ENCODE peak calls at places on chromosomes 4 and X, in eight cellular contexts. E, B, O, V, Z, N, K and T are unnamed samples. For H3K4me1, the result is how much of the 10 kb centered on the place peaks cover.

GRCh38 chr4:141350122-141350904 is 129.6 kb downstream of the ZNF330 start:
- DNase-seq in K (no peak), V (peak), Z (no peak), B (no peak), O (no peak), N (no peak), E (no peak), T (no peak)

GRCh38 chr4:646460-646859 is 21.1 kb downstream of the PDE6B start:
- DNase-seq in O (no peak), K (no peak), N (no peak), V (no peak), B (no peak), Z (no peak), E (peak), T (no peak)

GRCh38 chr4:152220201-152220666 is 315.7 kb downstream of the FBXW7 start:
- DNase-seq in Z (no peak), K (no peak), E (no peak), V (no peak), N (no peak), O (no peak), B (no peak), T (no peak)

GRCh38 chr4:142091085-142091513 is 454.7 kb downstream of the IL15 start:
- DNase-seq in O (no peak), N (no peak), E (no peak), B (no peak), V (no peak), Z (peak), K (peak), T (no peak)

GRCh38 chr4:135192746-135193535 is 991.4 kb upstream of the PABPC4L start:
- DNase-seq in Z (no peak), K (no peak), N (no peak), V (no peak), E (no peak), O (no peak), B (no peak), T (no peak)

GRCh38 chr4:78704981-78705757 is 71.0 kb upstream of the BMP2K start:
- DNase-seq in K (no peak), N (no peak), B (no peak), V (no peak), E (no peak), Z (no peak), O (no peak), T (no peak)

GRCh38 chrX:129980043-129980442 is 2.4 kb upstream of the BCORL1 start:
- DNase-seq in N (no peak), O (peak), K (peak), V (no peak), E (peak), Z (no peak), B (no peak), T (peak)

GRCh38 chrX:29044802-29045201 is 457.6 kb downstream of the IL1RAPL1 start:
- DNase-seq in Z (no peak), B (no peak), V (no peak), O (no peak), E (no peak), N (no peak), K (no peak), T (no peak)

GRCh38 chr4:53929955-53930798 is 134.2 kb downstream of the CHIC2 start:
- DNase-seq in O (peak), Z (peak), V (peak), K (peak), B (peak), E (no peak), N (peak), T (peak)

GRCh38 chrX:40098264-40099045 is 697 bp upstream of the BCOR start:
- DNase-seq in E (peak), Z (no peak), K (no peak), B (peak), V (no peak), N (peak), O (peak), T (peak)

GRCh38 chr4:72895408-72895807 is 174.1 kb downstream of the COX18 start:
- DNase-seq in V (no peak), E (no peak), N (no peak), Z (no peak), O (no peak), B (peak), K (no peak), T (no peak)

GRCh38 chr4:147732516-147733193 is 767 bp downstream of the ARHGAP10 start:
- DNase-seq in E (no peak), Z (no peak), O (peak), V (peak), K (peak), B (peak), N (peak), T (no peak)

GRCh38 chr4:48049483-48049882 is 32.9 kb downstream of the NIPAL1 start:
- DNase-seq in K (no peak), N (no peak), V (no peak), Z (no peak), O (no peak), B (no peak), E (no peak), T (no peak)
- H3K4me1 ChIP-seq in K (under half), N (under half), V (under half), Z (under half), O (under half), B (under half), E (half or more), T (under half)

DNA sequence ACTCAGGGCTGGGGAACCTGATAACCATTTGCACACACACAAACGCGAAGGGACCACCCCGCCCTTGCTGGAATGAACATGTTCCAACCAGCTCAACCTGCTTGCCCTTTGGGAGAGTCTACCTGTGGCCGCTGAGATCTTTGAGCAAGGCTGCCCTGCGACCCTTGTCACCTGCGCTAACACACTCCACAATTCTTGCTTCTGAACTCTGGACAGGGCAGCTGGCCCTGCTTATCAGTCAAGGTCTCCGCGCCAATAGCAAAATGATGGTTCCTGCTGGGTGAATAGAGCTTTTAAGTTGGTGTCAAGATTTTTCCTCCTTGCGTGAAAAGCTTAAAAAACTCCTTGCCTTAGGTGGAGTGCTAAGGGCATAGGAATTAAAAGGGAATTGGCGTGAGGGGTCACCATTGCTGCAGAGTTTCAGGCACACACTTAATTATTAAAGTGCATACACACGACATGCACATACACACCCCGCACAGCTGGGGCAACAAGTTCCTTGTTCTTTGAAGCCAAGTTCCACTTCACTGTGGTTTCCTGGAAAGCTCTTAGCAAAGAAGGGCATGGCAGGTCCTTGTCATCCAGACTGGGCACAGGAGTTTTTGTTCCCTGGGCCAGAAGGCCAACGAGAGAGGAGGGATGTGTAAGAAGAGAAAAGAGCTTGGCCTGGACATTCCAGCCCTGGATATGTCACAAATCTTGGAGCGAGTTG is 207.7 kb downstream of the STIM2 start:
- DNase-seq in O (peak), N (no peak), B (no peak), Z (no peak), K (no peak), E (no peak), V (no peak), T (no peak)
- H3K27ac ChIP-seq in O (no peak), N (no peak), B (no peak), Z (no peak), K (no peak), E (no peak), V (no peak), T (no peak)

DNA sequence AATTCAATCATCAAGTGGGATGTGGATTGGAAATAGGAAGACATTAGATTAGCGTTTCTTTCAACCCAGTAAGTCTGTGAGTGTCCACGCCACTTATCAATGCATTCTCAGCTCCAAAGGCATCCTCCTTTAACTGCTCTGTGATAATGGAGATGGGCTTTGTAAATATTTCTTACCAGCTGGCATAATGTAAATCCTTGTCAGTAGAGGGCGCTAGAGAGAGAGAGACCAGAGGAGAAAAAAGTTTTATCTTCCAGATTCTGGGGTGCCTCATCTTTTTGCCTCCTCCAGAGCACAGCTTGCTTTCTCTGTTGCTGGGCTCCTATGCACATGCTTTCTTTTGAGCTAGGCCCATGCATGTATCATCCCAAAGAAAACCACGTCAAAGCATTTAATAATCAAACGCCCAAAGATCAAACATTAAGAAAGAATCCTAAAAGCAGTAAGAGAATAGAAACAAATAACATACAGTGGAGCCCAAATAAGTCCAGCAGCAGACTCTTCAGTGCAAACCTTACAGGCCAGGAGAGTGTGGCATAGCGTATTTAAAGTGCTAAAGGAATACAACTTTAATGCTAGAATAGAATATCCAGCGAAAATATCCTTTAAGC is 9.6 kb upstream of the MTMR1 start:
- DNase-seq in O (no peak), K (no peak), E (no peak), V (peak), N (no peak), Z (no peak), B (peak), T (peak)
- TF ChIP-seq CTCF in O (peak), K (peak), E (peak), V (peak), N (peak), Z (no peak), B (peak), T (peak)

GRCh38 chrX:13009256-13009655 is 34.3 kb downstream of the TMSB4X start:
- DNase-seq in O (peak), B (no peak), Z (peak), N (no peak), K (no peak), E (no peak), V (peak), T (no peak)

GRCh38 chrX:13008189-13008533 is 33.3 kb downstream of the TMSB4X start:
- DNase-seq in Z (no peak), K (no peak), V (no peak), E (no peak), B (no peak), O (no peak), N (no peak), T (no peak)

GRCh38 chrX:13008851-13009250 is 33.9 kb downstream of the TMSB4X start:
- DNase-seq in B (no peak), N (no peak), E (no peak), K (no peak), Z (no peak), O (no peak), V (no peak), T (no peak)

GRCh38 chrX:13010546-13010945 is 33.9 kb downstream of the FAM9C start:
- DNase-seq in K (no peak), V (no peak), N (no peak), O (no peak), E (no peak), B (no peak), Z (no peak), T (no peak)

DNA sequence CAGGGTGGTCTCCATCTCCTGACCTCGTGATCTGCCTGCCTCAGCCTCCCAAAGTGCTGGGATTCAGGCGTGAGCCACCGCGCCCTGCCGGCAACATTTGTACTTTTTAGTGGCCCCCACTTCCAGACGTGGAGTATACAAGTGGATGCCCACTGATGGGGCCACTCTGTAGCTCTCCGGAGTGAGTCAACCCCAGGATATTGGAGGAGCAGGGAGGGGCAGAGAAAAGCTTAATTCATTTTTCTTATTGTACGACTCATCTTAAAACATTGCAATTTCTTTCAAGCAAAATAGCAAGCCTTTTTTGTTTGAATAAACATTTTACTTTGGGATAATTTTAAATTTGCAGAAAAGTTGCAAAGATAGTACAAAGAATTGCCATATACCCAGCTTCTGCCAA is 34.6 kb downstream of the FAM9C start:
- DNase-seq in N (no peak), Z (no peak), O (no peak), K (no peak), B (no peak), V (no peak), E (no peak), T (no peak)
- H3K4me1 ChIP-seq in N (under half), Z (under half), O (under half), K (under half), B (under half), V (half or more), E (half or more), T (half or more)

DNA sequence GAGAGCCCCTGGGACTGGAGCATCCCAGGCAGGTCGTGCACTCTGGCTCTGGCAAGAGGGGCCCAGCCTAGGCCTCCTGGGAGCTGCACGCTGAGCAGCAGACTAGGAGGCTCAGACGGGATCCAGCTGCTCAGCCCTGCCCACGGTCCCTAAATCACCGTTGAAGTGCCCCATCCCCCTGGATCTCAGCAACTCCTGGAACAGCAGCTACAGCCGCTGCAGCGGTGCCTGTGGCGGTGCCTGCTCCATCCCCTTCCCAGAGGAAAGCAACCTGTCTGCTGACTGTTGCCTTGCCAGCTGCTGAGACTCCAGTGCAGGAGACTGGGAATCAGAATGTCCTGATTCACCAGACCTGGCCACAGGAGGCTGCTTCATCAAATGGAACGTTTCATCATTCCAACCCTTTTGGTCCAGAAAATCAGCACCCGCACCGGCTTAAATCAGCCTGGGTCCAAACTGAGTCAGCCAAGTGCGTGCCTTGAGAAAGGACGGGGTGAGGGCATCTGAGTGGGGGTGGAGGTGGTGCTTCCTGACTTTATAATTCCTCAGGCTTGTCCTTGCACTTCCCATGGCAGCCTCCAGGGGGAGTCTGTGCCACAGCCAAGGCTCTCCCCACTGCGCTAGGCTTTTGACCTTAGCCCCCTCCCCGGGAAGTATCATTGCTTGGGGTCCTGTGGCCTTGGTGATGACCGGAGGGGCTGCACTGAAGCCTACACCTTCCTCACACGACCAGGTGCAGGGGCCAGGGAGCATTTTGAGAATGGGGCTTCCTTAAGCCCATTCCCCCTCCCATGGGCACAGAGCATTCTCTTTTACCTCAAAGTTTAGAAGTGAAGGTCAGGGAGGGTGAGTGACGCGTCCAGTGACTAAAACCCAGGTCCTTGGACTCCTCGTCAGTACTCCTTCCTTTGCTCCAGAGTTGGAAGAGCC is 6.5 kb downstream of the ZNF185 start:
- DNase-seq in N (no peak), Z (no peak), O (no peak), E (peak), K (peak), V (no peak), B (peak), T (peak)
- H3K27ac ChIP-seq in N (no peak), Z (no peak), O (no peak), E (no peak), K (no peak), V (no peak), B (no peak), T (no peak)

GRCh38 chr4:164748375-164748774 is 5.6 kb upstream of the SMIM31 start:
- DNase-seq in B (peak), N (no peak), Z (no peak), V (no peak), K (no peak), E (no peak), O (no peak), T (no peak)
- TF ChIP-seq CTCF in B (no peak), N (peak), Z (no peak), V (peak), K (peak), E (no peak), O (peak), T (no peak)

DNA sequence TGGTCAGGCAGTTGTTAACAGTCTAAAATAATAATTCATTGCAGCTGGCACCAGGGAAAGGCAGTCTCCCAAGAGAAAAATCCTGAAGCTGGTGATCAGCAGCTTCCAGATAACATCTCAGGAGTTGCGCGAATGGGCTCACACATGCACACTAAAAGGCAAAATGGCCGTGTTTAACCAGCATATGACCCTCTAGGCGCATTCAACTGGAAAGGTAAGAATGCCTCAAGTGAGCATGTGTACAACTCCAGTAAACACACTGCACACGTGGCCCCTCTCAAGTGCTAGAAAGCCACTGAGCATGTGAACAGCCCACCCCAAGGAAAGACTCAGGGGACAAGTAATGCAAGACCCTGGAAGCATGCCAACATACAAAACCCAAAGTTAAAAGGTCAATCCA is 33.1 kb downstream of the STPG2 start:
- DNase-seq in V (no peak), Z (no peak), K (no peak), N (no peak), B (no peak), O (no peak), E (no peak), T (no peak)
- H3K4me1 ChIP-seq in V (under half), Z (under half), K (under half), N (under half), B (under half), O (under half), E (under half), T (under half)

GRCh38 chrX:16643160-16643559 is 6.8 kb upstream of the S100G start:
- DNase-seq in Z (no peak), K (no peak), O (no peak), V (no peak), B (peak), N (no peak), E (no peak), T (no peak)

GRCh38 chrX:16638533-16638932 is 11.4 kb upstream of the S100G start:
- DNase-seq in V (no peak), K (no peak), N (no peak), E (no peak), B (no peak), O (no peak), Z (no peak), T (no peak)

GRCh38 chrX:16639966-16640365 is 10.0 kb upstream of the S100G start:
- DNase-seq in V (no peak), E (no peak), B (no peak), N (no peak), O (no peak), K (no peak), Z (no peak), T (no peak)

GRCh38 chrX:16646366-16647168 is 3.4 kb upstream of the S100G start:
- DNase-seq in Z (no peak), E (no peak), O (no peak), N (no peak), B (no peak), K (no peak), V (no peak), T (no peak)

GRCh38 chrX:16640823-16641222 is 9.1 kb upstream of the S100G start:
- DNase-seq in K (no peak), N (no peak), Z (no peak), B (no peak), E (no peak), O (no peak), V (no peak), T (no peak)
- H3K27ac ChIP-seq in K (no peak), N (no peak), Z (no peak), B (no peak), E (no peak), O (no peak), V (no peak), T (no peak)

GRCh38 chr4:2292679-2293108 is 30.8 kb upstream of the MXD4 start:
- DNase-seq in E (no peak), Z (no peak), V (no peak), B (no peak), N (no peak), K (no peak), O (no peak), T (no peak)
- TF ChIP-seq CTCF in E (no peak), Z (no peak), V (no peak), B (no peak), N (no peak), K (no peak), O (no peak), T (no peak)